ENCODE peak calls at places on chromosomes 3 and 15, in ten cellular contexts. J, P, M, N, G, I, C, Z, B and K are unnamed samples.

GRCh38 chr15:81284256-81285031 is 39.5 kb downstream of the STARD5 start:
- DNase-seq in J (no peak), P (no peak), M (peak; percentile 5), N (no peak), G (no peak), I (no peak), C (no peak), Z (no peak), B (no peak), K (no peak)

GRCh38 chr3:126511291-126511690 is 6.3 kb downstream of the UROC1 start:
- DNase-seq in J (no peak), P (no peak), M (no peak), N (no peak), G (no peak), I (no peak), C (no peak), Z (no peak), B (no peak), K (no peak)

GRCh38 chr3:141331370-141332318 is 36.7 kb upstream of the ZBTB38 start:
- DNase-seq in J (peak; percentile 84), P (no peak), M (peak; percentile 35), N (no peak), G (no peak), I (peak; percentile 99), C (peak; percentile 99), Z (peak; percentile 94), B (peak; percentile 95), K (peak; percentile 100)

GRCh38 chr15:96274698-96275097 is 55.8 kb upstream of the NR2F2 start:
- DNase-seq in J (no peak), P (no peak), M (no peak), N (no peak), G (no peak), I (peak; percentile 31), C (no peak), Z (no peak), B (peak; percentile 44), K (no peak)

GRCh38 chr15:100919481-100920405 is 586 bp downstream of the LRRK1 start:
- DNase-seq in J (peak; percentile 36), P (peak; percentile 31), M (peak; percentile 39), N (peak; percentile 28), G (no peak), I (peak; percentile 14), C (peak; percentile 19), Z (no peak), B (peak; percentile 28), K (no peak)

GRCh38 chr3:30043156-30043555 is 563.2 kb upstream of the TGFBR2 start:
- DNase-seq in J (no peak), P (no peak), M (no peak), N (no peak), G (no peak), I (no peak), C (no peak), Z (no peak), B (peak; percentile 26), K (no peak)

GRCh38 chr3:185308126-185308754 is 54.4 kb upstream of the EHHADH start:
- DNase-seq in J (no peak), P (no peak), M (peak; percentile 63), N (peak; percentile 56), G (no peak), I (peak; percentile 12), C (peak; percentile 55), Z (peak; percentile 45), B (peak; percentile 68), K (peak; percentile 77)

GRCh38 chr3:13189639-13190375 is 116.6 kb upstream of the IQSEC1 start:
- DNase-seq in J (no peak), P (no peak), M (no peak), N (no peak), G (no peak), I (peak; percentile 11), C (peak; percentile 36), Z (no peak), B (no peak), K (peak; percentile 52)

GRCh38 chr15:49075876-49076275 is 29.6 kb upstream of the SECISBP2L start:
- DNase-seq in J (no peak), P (no peak), M (no peak), N (no peak), G (no peak), I (no peak), C (no peak), Z (no peak), B (peak; percentile 23), K (no peak)

DNA sequence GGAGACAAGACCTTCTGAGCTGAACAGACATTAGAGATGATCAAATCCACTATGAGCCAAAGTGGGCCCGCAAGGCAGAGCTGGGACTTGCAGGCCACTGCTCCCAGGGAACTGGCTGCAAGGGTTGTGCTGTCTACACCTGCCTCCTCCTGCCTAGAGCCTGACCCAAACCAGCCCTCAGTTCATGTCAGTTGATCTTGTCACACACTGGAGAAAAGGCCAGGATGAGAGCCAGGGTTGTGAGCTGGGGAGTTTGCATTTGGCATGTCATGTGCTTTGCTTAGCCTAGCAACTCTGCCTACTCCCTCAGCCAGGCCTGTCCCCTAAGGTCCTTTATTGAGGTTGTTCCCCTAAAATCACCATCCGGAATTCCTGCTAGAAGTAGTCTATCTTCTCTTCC is 67.8 kb downstream of the RAB11A start:
- DNase-seq in J (no peak), P (no peak), M (no peak), N (no peak), G (no peak), I (no peak), C (no peak), Z (no peak), B (no peak), K (no peak)
- H3K27ac ChIP-seq in J (no peak overlapping the region), P (no peak overlapping the region), M (no peak overlapping the region), N (no peak overlapping the region), G (no peak overlapping the region), I (no peak overlapping the region), C (no peak overlapping the region), Z (no peak overlapping the region), B (no peak overlapping the region), K (no peak overlapping the region)

DNA sequence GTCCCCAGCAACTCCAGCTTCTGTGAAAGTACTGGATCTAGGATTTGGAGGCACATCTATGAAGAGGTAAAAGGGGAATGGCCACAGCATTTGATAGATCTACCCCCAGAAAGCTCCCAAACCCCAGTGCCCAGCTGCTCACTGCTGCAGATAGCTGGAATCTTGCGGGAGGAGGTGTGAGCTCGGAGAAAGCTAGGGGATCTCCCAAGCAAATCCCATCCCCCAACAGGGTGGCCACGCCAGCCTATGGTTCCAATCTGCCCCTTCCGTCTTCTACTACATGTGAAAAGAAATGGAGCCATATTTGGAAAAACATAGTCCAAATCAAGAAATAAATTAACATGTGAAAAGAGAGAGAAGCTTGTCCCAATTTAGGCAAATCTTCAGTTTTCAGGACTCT is 42.0 kb downstream of the SEMA5B start:
- DNase-seq in J (no peak), P (no peak), M (no peak), N (no peak), G (no peak), I (no peak), C (no peak), Z (no peak), B (no peak), K (no peak)
- H3K27me3 ChIP-seq in J (peaks cover 29% of the 10 kb centered on the region), P (no peaks in the 10 kb centered on the region), M (peaks cover 17% of the 10 kb centered on the region), N (no peaks in the 10 kb centered on the region), G (no peaks in the 10 kb centered on the region), I (peaks cover 81% of the 10 kb centered on the region), C (peaks cover 72% of the 10 kb centered on the region), Z (peaks cover 23% of the 10 kb centered on the region), B (peaks cover 35% of the 10 kb centered on the region), K (peaks cover 59% of the 10 kb centered on the region)

DNA sequence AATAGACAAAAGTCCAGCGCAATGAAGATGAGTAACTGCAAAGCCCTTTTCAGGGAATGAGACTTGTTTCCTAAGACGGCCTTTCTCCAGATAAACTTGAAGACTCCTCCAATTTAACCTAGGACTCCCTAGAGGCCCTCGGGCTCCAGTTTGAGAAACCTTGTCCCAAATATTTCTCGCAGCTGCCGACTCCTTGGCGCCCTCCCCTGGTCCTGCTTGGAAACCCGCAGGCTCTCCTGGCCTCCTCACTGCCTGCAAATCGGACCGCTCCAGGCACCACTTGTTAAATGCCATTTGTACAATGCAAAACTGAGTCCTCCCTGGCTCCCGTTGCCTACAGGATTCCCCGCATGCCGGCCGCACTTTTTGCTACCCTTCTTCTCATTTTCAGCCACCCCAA is 36.8 kb downstream of the MUC4 start:
- DNase-seq in J (peak; percentile 76), P (peak; percentile 41), M (peak; percentile 22), N (peak; percentile 76), G (peak; percentile 30), I (no peak), C (no peak), Z (peak; percentile 12), B (peak; percentile 19), K (peak; percentile 37)
- TF ChIP-seq CTCF in J (peak; percentile 49), P (peak; percentile 41), M (peak; percentile 39), N (no peak), G (peak; percentile 28), I (peak; percentile 22), C (peak; percentile 45), Z (peak; percentile 95), B (peak; percentile 26), K (peak; percentile 66)

GRCh38 chr3:150373234-150373633 is 34.9 kb upstream of the TSC22D2 start:
- DNase-seq in J (no peak), P (no peak), M (no peak), N (no peak), G (no peak), I (no peak), C (no peak), Z (no peak), B (no peak), K (no peak)

GRCh38 chr3:150371741-150372254 is 36.3 kb upstream of the TSC22D2 start:
- DNase-seq in J (no peak), P (no peak), M (peak; percentile 44), N (peak; percentile 42), G (no peak), I (peak; percentile 99), C (peak; percentile 99), Z (peak; percentile 100), B (peak; percentile 100), K (peak; percentile 98)

GRCh38 chr3:150370982-150371381 is 37.1 kb upstream of the TSC22D2 start:
- DNase-seq in J (no peak), P (no peak), M (no peak), N (no peak), G (no peak), I (no peak), C (no peak), Z (no peak), B (peak; percentile 33), K (no peak)

GRCh38 chr3:150370129-150370602 is 37.9 kb upstream of the TSC22D2 start:
- DNase-seq in J (peak; percentile 18), P (no peak), M (peak; percentile 39), N (peak; percentile 68), G (no peak), I (peak; percentile 96), C (peak; percentile 97), Z (peak; percentile 99), B (peak; percentile 91), K (peak; percentile 97)

GRCh38 chr3:150372320-150373118 is 35.6 kb upstream of the TSC22D2 start:
- DNase-seq in J (no peak), P (no peak), M (no peak), N (no peak), G (no peak), I (no peak), C (peak; percentile 50), Z (no peak), B (peak; percentile 47), K (no peak)
- H3K27ac ChIP-seq in J (peak overlapping the region; percentile 83), P (no peak overlapping the region), M (peak overlapping the region; percentile 85), N (peak overlapping the region; percentile 74), G (peak overlapping the region; percentile 26), I (peak overlapping the region; percentile 96), C (no peak overlapping the region), Z (peak overlapping the region; percentile 100), B (peak overlapping the region; percentile 89), K (peak overlapping the region; percentile 57)

DNA sequence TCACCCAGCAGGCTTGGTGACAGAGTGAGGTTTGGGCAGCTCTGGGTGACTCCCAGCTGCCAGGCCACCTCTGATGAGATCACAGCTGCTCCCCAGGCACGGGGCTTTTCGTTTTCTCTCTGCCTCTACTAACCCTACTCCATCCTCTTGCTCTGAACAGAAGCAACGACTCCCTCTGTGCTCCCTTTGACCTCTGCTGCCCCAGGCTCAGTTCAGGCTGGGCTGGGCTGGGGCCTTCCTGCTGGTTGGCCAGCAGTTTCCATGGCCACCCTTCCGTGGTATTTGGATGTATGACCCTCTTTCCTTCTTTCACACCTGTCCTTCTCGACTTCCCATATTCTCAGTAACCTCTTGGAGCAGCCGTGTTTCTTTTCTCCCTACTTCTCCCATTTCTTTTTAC is 8.6 kb downstream of the RGMA start:
- DNase-seq in J (no peak), P (no peak), M (no peak), N (no peak), G (no peak), I (no peak), C (no peak), Z (no peak), B (no peak), K (no peak)
- H3K27me3 ChIP-seq in J (no peaks in the 10 kb centered on the region), P (no peaks in the 10 kb centered on the region), M (peaks cover 42% of the 10 kb centered on the region), N (no peaks in the 10 kb centered on the region), G (peaks cover 2% of the 10 kb centered on the region), I (peaks cover 84% of the 10 kb centered on the region), C (peaks cover 28% of the 10 kb centered on the region), Z (peaks cover 47% of the 10 kb centered on the region), B (peaks cover 3% of the 10 kb centered on the region), K (peaks cover 8% of the 10 kb centered on the region)